ENCODE peak calls at places on chromosomes 1 and 21, in four cellular contexts. O is H9, E is IMR-90, L is H1. C is an unnamed sample.

GRCh38 chr1:107572674-107573205 is 392.2 kb downstream of the VAV3 start:
- DNase-seq in O (no peak), E (peak; percentile 31), L (no peak), C (no peak)

GRCh38 chr1:29576510-29576909 is 340.2 kb downstream of the PTPRU start:
- DNase-seq in O (no peak), E (no peak), L (no peak), C (no peak)

GRCh38 chr1:119414950-119415349 is at the start of gene HSD3B2:
- DNase-seq in O (no peak), E (no peak), L (no peak), C (no peak)

GRCh38 chr21:35783686-35784085 is 276.6 kb downstream of the SETD4 start:
- DNase-seq in O (no peak), E (no peak), L (no peak), C (no peak)

GRCh38 chr21:44550807-44551206 is 498 bp downstream of the KRTAP10-2 start:
- DNase-seq in O (peak; percentile 25), E (no peak), L (no peak), C (no peak)

GRCh38 chr1:91513160-91513559 is 12.5 kb downstream of the CDC7 start:
- DNase-seq in O (no peak), E (peak; percentile 52), L (no peak), C (no peak)

GRCh38 chr1:157044326-157044725 is 1.2 kb downstream of the ARHGEF11 start:
- DNase-seq in O (no peak), E (no peak), L (no peak), C (no peak)

GRCh38 chr1:198656500-198656932 is 17.7 kb downstream of the PTPRC start:
- DNase-seq in O (no peak), E (no peak), L (no peak), C (no peak)

GRCh38 chr21:34061983-34062382 is 11.4 kb upstream of the MRPS6 start:
- DNase-seq in O (no peak), E (no peak), L (no peak), C (peak; percentile 55)

GRCh38 chr1:161843156-161843555 is 77.0 kb downstream of the ATF6 start:
- DNase-seq in O (no peak), E (no peak), L (no peak), C (no peak)

GRCh38 chr1:22830131-22830566 is 119.5 kb downstream of the EPHB2 start:
- DNase-seq in O (no peak), E (no peak), L (no peak), C (no peak)

GRCh38 chr21:38823737-38824123 is 18.0 kb downstream of the ETS2 start:
- DNase-seq in O (no peak), E (no peak), L (no peak), C (no peak)
- H4K5ac ChIP-seq in O (no peak overlapping the region), E (peak overlapping the region; percentile 96), L (no peak overlapping the region), C (no peak overlapping the region)

DNA sequence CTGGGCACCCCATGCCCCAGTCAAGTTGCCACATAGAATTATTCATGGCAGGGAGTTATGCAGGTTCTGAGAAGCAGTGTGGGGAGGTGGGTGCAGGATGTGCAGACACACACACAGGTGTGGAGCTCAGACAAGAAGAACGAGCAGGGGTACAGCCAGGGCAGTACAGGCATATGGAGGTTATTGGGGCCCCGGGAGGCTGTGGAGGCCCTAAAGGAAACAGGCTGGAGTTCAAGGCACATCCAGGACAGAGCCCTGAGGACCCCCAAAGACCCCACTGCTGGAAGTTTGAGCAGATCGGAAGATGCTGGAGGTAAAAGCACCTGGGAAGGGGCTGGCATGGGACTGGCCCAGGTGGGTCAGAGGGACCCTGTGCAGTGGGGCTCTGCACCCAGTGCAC is 171.3 kb downstream of the PSMG1 start:
- DNase-seq in O (no peak), E (no peak), L (no peak), C (no peak)
- H3K56ac ChIP-seq in O (no peak overlapping the region), E (no peak overlapping the region), L (no peak overlapping the region), C (no peak overlapping the region)

DNA sequence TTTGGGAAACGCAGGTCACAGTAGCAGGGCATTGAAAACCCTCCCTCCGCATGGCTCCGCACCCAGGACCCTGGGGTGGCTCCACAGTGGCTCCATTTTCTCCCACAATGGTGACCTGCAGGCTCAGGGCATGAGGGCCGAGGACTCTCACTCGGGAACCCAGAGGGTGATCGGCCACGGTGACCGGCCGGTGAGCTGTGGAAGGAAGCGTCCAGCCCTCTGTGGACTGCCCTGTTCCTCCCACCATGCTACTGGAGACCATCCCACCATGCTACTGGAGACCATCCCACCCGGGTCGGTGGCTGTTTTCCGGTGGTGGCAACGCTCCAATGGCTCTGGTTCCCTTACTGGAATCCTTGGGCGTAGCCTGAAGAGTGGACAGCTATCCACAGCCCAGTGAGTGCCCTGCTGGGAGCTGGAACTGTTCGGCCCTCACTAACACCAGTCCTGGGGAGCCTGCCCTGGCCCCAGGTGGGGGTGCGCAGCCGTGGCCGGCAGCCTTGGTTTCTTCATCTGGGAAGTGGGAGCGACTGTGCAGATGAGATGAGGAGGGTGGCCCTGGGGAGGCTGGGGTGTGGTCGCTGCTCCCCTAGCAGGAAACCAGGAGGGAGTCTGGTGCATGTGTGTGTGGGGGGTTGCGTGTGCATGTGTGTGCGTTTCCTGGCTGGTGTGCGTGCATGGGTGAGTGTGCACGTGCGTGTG is 59.6 kb downstream of the PRDM16 start:
- DNase-seq in O (no peak), E (no peak), L (no peak), C (no peak)
- H2AK5ac ChIP-seq in O (no peak overlapping the region), E (no peak overlapping the region), L (no peak overlapping the region), C (no peak overlapping the region)

GRCh38 chr1:18147672-18148071 is 40.1 kb downstream of the IGSF21 start:
- DNase-seq in O (no peak), E (no peak), L (no peak), C (no peak)
- H4K5ac ChIP-seq in O (no peak overlapping the region), E (no peak overlapping the region), L (no peak overlapping the region), C (no peak overlapping the region)

GRCh38 chr1:206070627-206071304 is 17.8 kb downstream of the RHEX start:
- DNase-seq in O (no peak), E (no peak), L (no peak), C (no peak)

GRCh38 chr1:206067486-206068302 is 14.7 kb downstream of the RHEX start:
- DNase-seq in O (no peak), E (no peak), L (peak; percentile 30), C (no peak)

GRCh38 chr1:206066479-206067171 is 13.7 kb downstream of the RHEX start:
- DNase-seq in O (no peak), E (no peak), L (peak; percentile 16), C (no peak)

GRCh38 chr1:206065547-206066143 is 12.7 kb downstream of the RHEX start:
- DNase-seq in O (no peak), E (no peak), L (no peak), C (no peak)

GRCh38 chr1:206068314-206068713 is 15.3 kb downstream of the RHEX start:
- DNase-seq in O (no peak), E (no peak), L (peak; percentile 4), C (no peak)
- H3K56ac ChIP-seq in O (no peak overlapping the region), E (no peak overlapping the region), L (no peak overlapping the region), C (no peak overlapping the region)

GRCh38 chr1:58548381-58548780 is 1.9 kb upstream of the OMA1 start:
- DNase-seq in O (no peak), E (no peak), L (no peak), C (no peak)

GRCh38 chr1:58549231-58549958 is 2.9 kb upstream of the OMA1 start:
- DNase-seq in O (no peak), E (no peak), L (no peak), C (no peak)

GRCh38 chr1:58551741-58552140 is 5.2 kb upstream of the OMA1 start:
- DNase-seq in O (no peak), E (no peak), L (no peak), C (no peak)

GRCh38 chr1:58545591-58546519 is 671 bp downstream of the OMA1 start:
- DNase-seq in O (peak; percentile 52), E (peak; percentile 67), L (peak; percentile 64), C (peak; percentile 73)

DNA sequence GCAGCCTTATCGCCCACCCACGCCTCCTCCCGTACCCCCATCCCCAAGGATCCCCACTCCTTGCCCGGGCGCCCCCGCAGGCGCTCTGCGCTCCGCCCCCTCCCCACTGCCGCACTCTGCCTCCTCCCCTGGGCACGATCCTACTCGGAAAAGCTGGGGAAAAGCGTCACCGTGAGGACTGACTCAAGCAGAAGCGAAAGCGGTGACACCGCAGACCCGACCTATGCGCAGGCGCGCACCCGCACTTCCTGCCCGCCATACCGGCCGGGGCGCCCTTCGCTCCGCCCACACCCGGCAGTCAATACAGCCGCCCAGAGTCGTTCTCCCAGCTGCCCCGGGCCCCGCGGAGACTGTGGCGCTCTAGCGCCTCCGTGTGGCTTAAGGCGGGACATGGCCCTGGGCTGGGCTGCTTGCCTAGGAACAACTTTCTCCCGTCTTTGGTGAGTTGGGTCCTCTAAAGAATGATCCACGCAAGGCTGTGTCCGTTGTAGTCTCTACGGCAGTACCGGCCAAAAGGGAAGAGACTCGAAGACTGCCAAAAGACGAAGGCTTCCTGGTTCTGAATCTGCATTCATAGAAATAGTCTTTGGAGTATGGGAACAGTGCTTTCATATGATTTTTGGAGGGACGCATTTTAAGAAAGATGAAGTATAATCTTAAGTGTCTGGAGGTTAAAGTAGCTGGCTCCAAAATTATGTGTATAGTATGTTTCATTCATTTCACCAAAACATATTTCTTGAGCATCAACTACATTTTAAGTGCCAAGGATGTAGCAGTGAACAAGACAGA is at the start of gene OMA1:
- DNase-seq in O (peak; percentile 99), E (peak; percentile 98), L (peak; percentile 98), C (peak; percentile 98)
- H2AK5ac ChIP-seq in O (no peak within 1 kb of the TSS), E (no peak within 1 kb of the TSS), L (no peak within 1 kb of the TSS), C (no peak within 1 kb of the TSS)

GRCh38 chr1:25809929-25810328 is 9.8 kb upstream of the MTFR1L start:
- DNase-seq in O (no peak), E (no peak), L (no peak), C (no peak)
- H4K5ac ChIP-seq in O (no peak overlapping the region), E (no peak overlapping the region), L (no peak overlapping the region), C (no peak overlapping the region)

DNA sequence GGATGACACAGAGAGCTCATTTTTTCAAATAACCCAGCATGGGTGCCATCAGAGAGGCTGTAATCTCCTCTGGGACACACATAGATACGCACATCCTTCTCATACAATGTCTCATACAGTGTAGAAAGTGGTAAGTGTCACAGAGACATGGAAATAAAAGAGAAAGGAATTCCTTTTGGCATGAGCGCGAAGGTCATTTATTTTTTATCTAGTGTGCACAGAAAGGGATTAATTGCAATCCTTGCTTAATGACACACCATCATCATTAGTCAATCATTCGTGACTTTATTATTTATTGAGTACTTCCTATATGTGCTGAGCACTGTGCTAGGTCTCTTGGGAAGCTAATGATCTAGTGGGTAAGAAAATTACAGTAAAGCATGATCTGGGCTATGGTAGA is 5.0 kb downstream of the ZSCAN20 start:
- DNase-seq in O (no peak), E (no peak), L (no peak), C (no peak)
- H3K56ac ChIP-seq in O (no peak overlapping the region), E (no peak overlapping the region), L (no peak overlapping the region), C (no peak overlapping the region)